ENCODE peak calls at places on chromosomes 4 and X, in ten cellular contexts. N is left lung, G is foreskin fibroblast, H is lower lobe of right lung, R is stomach, Y is GM20000, Q is neural crest cell, C is upper lobe of right lung, O is AG09319, I is right lobe of liver. S is an unnamed sample.

GRCh38 chr4:94507708-94508107 is 56.0 kb downstream of the PDLIM5 start:
- DNase-seq in N (no peak), G (peak; percentile 94), H (no peak), R (no peak), Y (no peak), Q (no peak), C (no peak), O (no peak), I (peak; percentile 72), S (no peak)

GRCh38 chr4:5500165-5500564 is 208.2 kb downstream of the EVC2 start:
- DNase-seq in N (no peak), G (peak; percentile 48), H (no peak), R (no peak), Y (no peak), Q (no peak), C (no peak), O (no peak), I (no peak), S (no peak)

GRCh38 chr4:121189811-121190210 is 25.7 kb upstream of the TNIP3 start:
- DNase-seq in N (no peak), G (no peak), H (no peak), R (no peak), Y (peak; percentile 31), Q (no peak), C (no peak), O (no peak), I (no peak), S (peak; percentile 94)

GRCh38 chr4:147547314-147548056 is 66.6 kb downstream of the EDNRA start:
- DNase-seq in N (no peak), G (peak; percentile 66), H (no peak), R (no peak), Y (peak; percentile 18), Q (no peak), C (no peak), O (no peak), I (no peak), S (no peak)

GRCh38 chrX:8987672-8988250 is 46.2 kb downstream of the FAM9B start:
- DNase-seq in N (no peak), G (no peak), H (no peak), R (no peak), Y (no peak), Q (no peak), C (no peak), O (no peak), I (no peak), S (no peak)

GRCh38 chr4:138890921-138891570 is 124.5 kb upstream of the NOCT start:
- DNase-seq in N (no peak), G (no peak), H (no peak), R (no peak), Y (no peak), Q (no peak), C (no peak), O (no peak), I (no peak), S (no peak)

GRCh38 chr4:26746742-26747351 is 113.8 kb upstream of the STIM2 start:
- DNase-seq in N (no peak), G (no peak), H (no peak), R (no peak), Y (peak; percentile 45), Q (no peak), C (no peak), O (no peak), I (no peak), S (no peak)

GRCh38 chrX:132217203-132218073 is 1.8 kb downstream of the RAP2C start:
- DNase-seq in N (peak; percentile 79), G (peak; percentile 89), H (peak; percentile 77), R (peak; percentile 61), Y (peak; percentile 78), Q (peak; percentile 71), C (peak; percentile 85), O (peak; percentile 49), I (peak; percentile 69), S (peak; percentile 81)

GRCh38 chr4:7554885-7555284 is 120.2 kb upstream of the PSAPL1 start:
- DNase-seq in N (no peak), G (no peak), H (no peak), R (no peak), Y (no peak), Q (no peak), C (no peak), O (no peak), I (no peak), S (no peak)
- TF ChIP-seq CTCF in N (no peak), G (no peak), H (no peak), R (no peak), Y (no peak), Q (no peak), C (no peak), O (no peak), I (peak; percentile 20), S (no peak)

DNA sequence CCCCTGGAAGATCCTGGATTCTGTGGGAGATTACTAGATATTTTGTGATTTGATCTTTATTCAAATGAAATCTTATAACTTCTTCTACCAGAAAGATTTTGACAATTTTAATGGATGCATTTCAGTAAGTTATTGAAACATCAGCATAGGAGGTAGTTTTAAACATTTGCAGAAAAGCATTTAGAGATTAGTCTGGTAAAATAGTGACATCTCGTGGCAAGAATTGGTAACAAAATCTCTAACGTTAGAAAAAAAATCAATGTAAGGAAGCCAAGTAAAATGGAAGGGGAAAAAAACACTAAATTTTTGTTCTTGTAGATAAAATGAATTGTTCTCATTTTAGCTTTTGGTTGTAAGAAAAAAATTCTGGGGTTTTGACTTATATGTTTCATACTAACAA is 73.3 kb downstream of the TASL start:
- DNase-seq in N (no peak), G (peak; percentile 49), H (no peak), R (no peak), Y (peak; percentile 8), Q (no peak), C (no peak), O (peak; percentile 14), I (no peak), S (no peak)
- TF ChIP-seq CTCF in N (no peak), G (no peak), H (peak; percentile 32), R (peak; percentile 14), Y (peak; percentile 12), Q (peak; percentile 84), C (peak; percentile 38), O (peak; percentile 45), I (peak; percentile 53), S (peak; percentile 58)

GRCh38 chr4:31674313-31674947 is 954.3 kb downstream of the PCDH7 start:
- DNase-seq in N (no peak), G (peak; percentile 9), H (no peak), R (no peak), Y (no peak), Q (peak; percentile 4), C (no peak), O (no peak), I (no peak), S (no peak)
- TF ChIP-seq CTCF in N (peak; percentile 19), G (no peak), H (peak; percentile 33), R (no peak), Y (no peak), Q (peak; percentile 68), C (peak; percentile 40), O (peak; percentile 48), I (peak; percentile 37), S (peak; percentile 31)

DNA sequence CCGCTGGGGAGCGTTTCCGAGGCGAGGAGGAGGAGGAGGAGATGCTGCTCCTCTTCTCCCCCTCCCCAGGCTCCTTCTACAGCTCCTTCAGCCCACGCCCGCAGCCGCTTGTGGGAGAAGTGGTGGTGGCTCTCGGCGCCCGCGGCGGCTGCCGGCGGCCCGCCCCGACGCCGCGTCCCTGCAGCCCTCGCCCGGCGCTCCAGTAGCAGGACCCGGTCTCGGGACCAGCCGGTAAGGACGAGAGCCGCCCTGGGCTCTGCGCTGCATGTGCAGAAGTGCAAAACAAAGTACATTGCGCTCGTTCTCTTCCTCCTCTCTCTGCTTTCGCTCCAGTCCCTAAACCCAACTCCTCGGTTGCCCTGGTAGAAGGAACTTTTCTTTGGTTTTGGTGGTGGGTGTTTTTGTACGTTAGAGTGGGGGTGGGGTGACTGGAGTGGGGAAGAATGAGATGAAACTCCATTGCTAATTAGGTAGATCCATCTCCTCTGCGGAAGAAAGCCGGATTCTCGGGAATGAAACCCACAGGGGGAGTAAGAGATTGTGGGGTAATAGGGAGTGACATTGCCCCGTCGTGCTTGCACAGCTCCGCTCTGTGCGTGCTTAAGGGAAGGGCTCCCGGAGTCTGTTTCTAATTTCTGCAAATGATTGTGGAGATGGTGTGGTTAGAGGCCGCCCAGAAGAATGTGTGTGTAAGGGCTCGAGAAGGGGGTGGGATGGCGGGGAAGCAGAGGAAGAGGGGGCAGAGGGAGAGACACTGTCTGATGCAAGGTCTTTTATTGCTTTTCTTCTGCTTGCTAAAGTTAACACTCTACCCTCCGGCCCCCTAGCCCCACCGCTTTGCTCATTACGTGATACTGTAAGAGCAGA is 677 bp downstream of the PTPN13 start:
- DNase-seq in N (peak; percentile 37), G (peak; percentile 97), H (peak; percentile 58), R (peak; percentile 32), Y (peak; percentile 38), Q (no peak), C (peak; percentile 67), O (peak; percentile 93), I (no peak), S (peak; percentile 15)
- TF ChIP-seq CTCF in N (no peak), G (peak; percentile 28), H (no peak), R (no peak), Y (no peak), Q (peak; percentile 43), C (no peak), O (peak; percentile 30), I (no peak), S (no peak)

GRCh38 chr4:143202824-143203223 is 18.1 kb downstream of the USP38 start:
- DNase-seq in N (no peak), G (peak; percentile 28), H (no peak), R (no peak), Y (no peak), Q (no peak), C (no peak), O (no peak), I (no peak), S (no peak)
- TF ChIP-seq CTCF in N (no peak), G (peak; percentile 10), H (peak; percentile 19), R (no peak), Y (no peak), Q (peak; percentile 61), C (peak; percentile 28), O (peak; percentile 23), I (peak; percentile 27), S (no peak)

DNA sequence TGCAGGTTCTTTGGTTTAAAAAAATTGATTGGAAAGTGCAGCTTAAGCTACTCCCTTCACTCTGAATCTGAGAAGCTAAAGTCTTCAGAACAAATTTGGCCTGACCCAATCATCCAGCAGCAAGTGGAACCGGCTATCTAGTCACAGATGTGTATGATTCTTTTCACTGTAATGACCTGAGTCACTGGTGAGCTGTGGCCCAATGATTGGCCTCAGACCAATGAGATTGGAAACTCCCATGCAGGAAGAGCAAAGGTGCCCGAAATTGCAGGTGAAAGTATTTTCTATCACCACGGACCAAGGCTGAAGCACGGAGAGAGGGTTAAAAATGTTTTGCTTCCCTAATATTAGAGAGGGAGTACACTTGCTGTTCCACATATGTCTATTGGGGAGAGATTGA is 11.4 kb downstream of the RIPPLY1 start:
- DNase-seq in N (no peak), G (no peak), H (no peak), R (no peak), Y (no peak), Q (no peak), C (no peak), O (no peak), I (no peak), S (no peak)
- TF ChIP-seq CTCF in N (no peak), G (no peak), H (no peak), R (no peak), Y (no peak), Q (no peak), C (no peak), O (no peak), I (no peak), S (no peak)

DNA sequence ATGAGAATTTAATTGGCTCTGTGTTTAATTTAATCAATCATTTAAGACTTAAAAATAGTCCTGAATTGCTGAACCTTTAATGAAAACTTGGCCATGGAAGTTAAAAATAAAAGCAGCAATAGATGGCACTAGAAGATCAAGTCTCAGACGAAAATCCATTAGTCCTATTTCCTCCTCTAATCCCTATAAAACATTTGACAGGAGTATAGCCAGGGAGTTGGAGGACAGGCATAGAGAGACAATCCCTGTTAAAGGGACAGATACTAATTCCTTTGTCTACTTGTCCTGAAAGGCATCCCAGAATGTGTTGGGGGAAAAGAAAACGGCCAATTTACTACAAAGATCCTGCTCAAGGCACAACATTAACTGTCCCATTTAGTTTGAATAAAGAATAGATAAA is 276.3 kb upstream of the TACR3 start:
- DNase-seq in N (no peak), G (no peak), H (no peak), R (no peak), Y (no peak), Q (no peak), C (no peak), O (no peak), I (no peak), S (no peak)
- TF ChIP-seq CTCF in N (no peak), G (no peak), H (no peak), R (no peak), Y (no peak), Q (peak; percentile 48), C (no peak), O (no peak), I (no peak), S (no peak)